ENCODE peak calls at places on chromosomes 2 and 18, in five cellular contexts. One of them, this sample, is unnamed.

GRCh38 chr2:17857016-17857415 is 21.5 kb upstream of the KCNS3 start:
- DNase-seq in A549: peak; percentile 14
- DNase-seq in GM23248: peak; percentile 64
- DNase-seq in fibroblast of lung: peak; percentile 41
- DNase-seq in PC-9: peak; percentile 65
- DNase-seq in this sample: no peak

GRCh38 chr18:79385326-79385725 is 10.4 kb upstream of the NFATC1 start:
- DNase-seq in A549: no peak
- DNase-seq in GM23248: no peak
- DNase-seq in fibroblast of lung: no peak
- DNase-seq in PC-9: no peak
- DNase-seq in this sample: peak; percentile 53

GRCh38 chr2:94986392-94986963 is 39.0 kb upstream of the MAL start:
- DNase-seq in A549: peak; percentile 71
- DNase-seq in GM23248: peak; percentile 77
- DNase-seq in fibroblast of lung: peak; percentile 56
- DNase-seq in PC-9: peak; percentile 65
- DNase-seq in this sample: peak; percentile 92

GRCh38 chr2:44549856-44550255 is 188.1 kb downstream of the CAMKMT start:
- DNase-seq in A549: no peak
- DNase-seq in GM23248: peak; percentile 58
- DNase-seq in fibroblast of lung: peak; percentile 78
- DNase-seq in PC-9: no peak
- DNase-seq in this sample: no peak

GRCh38 chr2:241443486-241444223 is 64.7 kb downstream of the STK25 start:
- DNase-seq in A549: no peak
- DNase-seq in GM23248: peak; percentile 26
- DNase-seq in fibroblast of lung: peak; percentile 86
- DNase-seq in PC-9: no peak
- DNase-seq in this sample: no peak

GRCh38 chr18:23718731-23719130 is 29.5 kb downstream of the LAMA3 start:
- DNase-seq in A549: no peak
- DNase-seq in GM23248: no peak
- DNase-seq in fibroblast of lung: no peak
- DNase-seq in PC-9: no peak
- DNase-seq in this sample: no peak

GRCh38 chr18:48460929-48461583 is 51.9 kb upstream of the ZBTB7C start:
- DNase-seq in A549: peak; percentile 29
- DNase-seq in GM23248: no peak
- DNase-seq in fibroblast of lung: peak; percentile 65
- DNase-seq in PC-9: peak; percentile 79
- DNase-seq in this sample: no peak

GRCh38 chr2:52880872-52881271 is 886.7 kb upstream of the CHAC2 start:
- DNase-seq in A549: no peak
- DNase-seq in GM23248: no peak
- DNase-seq in fibroblast of lung: peak; percentile 29
- DNase-seq in PC-9: no peak
- DNase-seq in this sample: no peak

GRCh38 chr2:62660582-62661262 is 44.8 kb upstream of the EHBP1 start:
- DNase-seq in A549: no peak
- DNase-seq in GM23248: peak; percentile 88
- DNase-seq in fibroblast of lung: peak; percentile 96
- DNase-seq in PC-9: peak; percentile 97
- DNase-seq in this sample: peak; percentile 41

GRCh38 chr2:40725040-40725439 is 273.1 kb upstream of the SLC8A1 start:
- DNase-seq in A549: no peak
- DNase-seq in GM23248: no peak
- DNase-seq in fibroblast of lung: no peak
- DNase-seq in PC-9: no peak
- DNase-seq in this sample: no peak

GRCh38 chr18:23340661-23341060 is 112.4 kb upstream of the RIOK3 start:
- DNase-seq in A549: no peak
- DNase-seq in GM23248: no peak
- DNase-seq in fibroblast of lung: no peak
- DNase-seq in PC-9: no peak
- DNase-seq in this sample: no peak

GRCh38 chr2:179562330-179562885 is 297.8 kb upstream of the SESTD1 start:
- DNase-seq in A549: no peak
- DNase-seq in GM23248: no peak
- DNase-seq in fibroblast of lung: no peak
- DNase-seq in PC-9: no peak
- DNase-seq in this sample: no peak

GRCh38 chr18:5720132-5720531 is 175.2 kb downstream of the TMEM200C start:
- DNase-seq in A549: no peak
- DNase-seq in GM23248: no peak
- DNase-seq in fibroblast of lung: no peak
- DNase-seq in PC-9: no peak
- DNase-seq in this sample: no peak

GRCh38 chr2:14951569-14952285 is 319.2 kb downstream of the LRATD1 start:
- DNase-seq in A549: no peak
- DNase-seq in GM23248: no peak
- DNase-seq in fibroblast of lung: no peak
- DNase-seq in PC-9: no peak
- DNase-seq in this sample: no peak

GRCh38 chr2:7118606-7119503 is 201.6 kb downstream of the RNF144A start:
- DNase-seq in A549: peak; percentile 25
- DNase-seq in GM23248: peak; percentile 73
- DNase-seq in fibroblast of lung: peak; percentile 26
- DNase-seq in PC-9: no peak
- DNase-seq in this sample: no peak

GRCh38 chr2:168633200-168633599 is 169.2 kb upstream of the NOSTRIN start:
- DNase-seq in A549: no peak
- DNase-seq in GM23248: no peak
- DNase-seq in fibroblast of lung: no peak
- DNase-seq in PC-9: no peak
- DNase-seq in this sample: peak; percentile 64

GRCh38 chr2:239391286-239392071 is 9.3 kb downstream of the HDAC4 start:
- DNase-seq in A549: no peak
- DNase-seq in GM23248: no peak
- DNase-seq in fibroblast of lung: no peak
- DNase-seq in PC-9: no peak
- DNase-seq in this sample: peak; percentile 54

GRCh38 chr18:55328301-55328700 is 259.7 kb downstream of the TCF4 start:
- DNase-seq in A549: no peak
- DNase-seq in GM23248: peak; percentile 56
- DNase-seq in fibroblast of lung: peak; percentile 83
- DNase-seq in PC-9: no peak
- DNase-seq in this sample: peak; percentile 82

GRCh38 chr2:29627366-29627765 is 294.0 kb downstream of the ALK start:
- DNase-seq in A549: peak; percentile 6
- DNase-seq in GM23248: peak; percentile 72
- DNase-seq in fibroblast of lung: peak; percentile 91
- DNase-seq in PC-9: no peak
- DNase-seq in this sample: no peak

GRCh38 chr18:78526923-78527775 is 452.5 kb upstream of the SALL3 start:
- DNase-seq in A549: no peak
- DNase-seq in GM23248: no peak
- DNase-seq in fibroblast of lung: no peak
- DNase-seq in PC-9: no peak
- DNase-seq in this sample: peak; percentile 54

GRCh38 chr2:218075975-218076811 is 7.1 kb downstream of the RUFY4 start:
- DNase-seq in A549: no peak
- DNase-seq in GM23248: no peak
- DNase-seq in fibroblast of lung: no peak
- DNase-seq in PC-9: no peak
- DNase-seq in this sample: no peak

GRCh38 chr2:69013837-69014796 is 1.1 kb downstream of the ANTXR1 start:
- DNase-seq in A549: peak; percentile 67
- DNase-seq in GM23248: peak; percentile 75
- DNase-seq in fibroblast of lung: peak; percentile 57
- DNase-seq in PC-9: no peak
- DNase-seq in this sample: peak; percentile 74

GRCh38 chr18:7946724-7947377 is 379.7 kb downstream of the PTPRM start:
- DNase-seq in A549: peak; percentile 79
- DNase-seq in GM23248: peak; percentile 75
- DNase-seq in fibroblast of lung: peak; percentile 79
- DNase-seq in PC-9: peak; percentile 65
- DNase-seq in this sample: peak; percentile 82

GRCh38 chr2:28490558-28490957 is 5.3 kb upstream of the PLB1 start:
- DNase-seq in A549: no peak
- DNase-seq in GM23248: no peak
- DNase-seq in fibroblast of lung: no peak
- DNase-seq in PC-9: no peak
- DNase-seq in this sample: no peak

GRCh38 chr2:44016282-44016681 is 20.5 kb upstream of the LRPPRC start:
- DNase-seq in A549: peak; percentile 46
- DNase-seq in GM23248: peak; percentile 49
- DNase-seq in fibroblast of lung: peak; percentile 47
- DNase-seq in PC-9: no peak
- DNase-seq in this sample: no peak

GRCh38 chr2:158953926-158954763 is 14.3 kb upstream of the TANC1 start:
- DNase-seq in A549: peak; percentile 87
- DNase-seq in GM23248: peak; percentile 84
- DNase-seq in fibroblast of lung: peak; percentile 93
- DNase-seq in PC-9: peak; percentile 50
- DNase-seq in this sample: peak; percentile 89

GRCh38 chr18:57803119-57803969 is at the start of gene ATP8B1:
- DNase-seq in A549: peak; percentile 66
- DNase-seq in GM23248: peak; percentile 81
- DNase-seq in fibroblast of lung: peak; percentile 79
- DNase-seq in PC-9: peak; percentile 89
- DNase-seq in this sample: peak; percentile 98

GRCh38 chr2:54468643-54469042 is 12.5 kb downstream of the SPTBN1 start:
- DNase-seq in A549: no peak
- DNase-seq in GM23248: peak; percentile 85
- DNase-seq in fibroblast of lung: no peak
- DNase-seq in PC-9: no peak
- DNase-seq in this sample: no peak

GRCh38 chr2:54471221-54471711 is 15.1 kb downstream of the SPTBN1 start:
- DNase-seq in A549: peak; percentile 82
- DNase-seq in GM23248: peak; percentile 45
- DNase-seq in fibroblast of lung: peak; percentile 90
- DNase-seq in PC-9: peak; percentile 42
- DNase-seq in this sample: no peak

GRCh38 chr2:54469484-54470053 is 13.4 kb downstream of the SPTBN1 start:
- DNase-seq in A549: no peak
- DNase-seq in GM23248: no peak
- DNase-seq in fibroblast of lung: no peak
- DNase-seq in PC-9: no peak
- DNase-seq in this sample: no peak

GRCh38 chr2:54473876-54474275 is 17.7 kb downstream of the SPTBN1 start:
- DNase-seq in A549: no peak
- DNase-seq in GM23248: no peak
- DNase-seq in fibroblast of lung: peak; percentile 44
- DNase-seq in PC-9: no peak
- DNase-seq in this sample: no peak

GRCh38 chr2:54470241-54470938 is 14.3 kb downstream of the SPTBN1 start:
- DNase-seq in A549: no peak
- DNase-seq in GM23248: peak; percentile 60
- DNase-seq in fibroblast of lung: peak; percentile 87
- DNase-seq in PC-9: no peak
- DNase-seq in this sample: no peak
- H3K4me2 ChIP-seq in A549: peak overlapping the region; percentile 47
- H3K4me2 ChIP-seq in GM23248: peak overlapping the region; percentile 53
- H3K4me2 ChIP-seq in fibroblast of lung: peak overlapping the region; percentile 45
- H3K4me2 ChIP-seq in PC-9: no peak overlapping the region
- H3K4me2 ChIP-seq in this sample: no peak overlapping the region

GRCh38 chr2:197920581-197921213 is 116.3 kb downstream of the PLCL1 start:
- DNase-seq in A549: no peak
- DNase-seq in GM23248: no peak
- DNase-seq in fibroblast of lung: no peak
- DNase-seq in PC-9: no peak
- DNase-seq in this sample: no peak

GRCh38 chr2:197915548-197916265 is 111.3 kb downstream of the PLCL1 start:
- DNase-seq in A549: no peak
- DNase-seq in GM23248: peak; percentile 82
- DNase-seq in fibroblast of lung: peak; percentile 84
- DNase-seq in PC-9: no peak
- DNase-seq in this sample: no peak

GRCh38 chr2:197914778-197915177 is 110.4 kb downstream of the PLCL1 start:
- DNase-seq in A549: no peak
- DNase-seq in GM23248: no peak
- DNase-seq in fibroblast of lung: peak; percentile 32
- DNase-seq in PC-9: no peak
- DNase-seq in this sample: no peak

GRCh38 chr2:197920088-197920487 is 115.7 kb downstream of the PLCL1 start:
- DNase-seq in A549: no peak
- DNase-seq in GM23248: no peak
- DNase-seq in fibroblast of lung: no peak
- DNase-seq in PC-9: no peak
- DNase-seq in this sample: no peak

DNA sequence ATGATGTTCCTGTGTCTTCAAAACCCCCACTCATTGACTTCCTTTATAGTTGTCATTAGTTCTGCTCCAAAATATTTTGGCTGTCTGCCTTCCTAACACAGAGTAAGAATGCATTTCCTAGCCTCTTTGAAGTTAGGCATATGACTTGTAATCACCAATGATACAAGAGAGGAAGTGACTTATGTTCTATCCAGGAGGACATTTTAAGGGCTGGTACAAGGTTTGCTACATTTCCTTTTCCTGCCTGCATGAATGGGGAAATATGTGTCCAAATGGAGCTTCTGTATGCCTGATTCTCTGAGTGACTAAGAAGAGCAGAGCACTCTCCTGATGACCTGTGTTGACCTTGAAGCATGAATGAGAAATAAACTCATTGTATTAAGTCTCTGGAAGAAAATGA is 115.1 kb downstream of the PLCL1 start:
- DNase-seq in A549: no peak
- DNase-seq in GM23248: no peak
- DNase-seq in fibroblast of lung: no peak
- DNase-seq in PC-9: no peak
- DNase-seq in this sample: no peak
- H3K4me1 ChIP-seq in A549: no peaks in the 10 kb centered on the region
- H3K4me1 ChIP-seq in GM23248: peaks cover 18% of the 10 kb centered on the region
- H3K4me1 ChIP-seq in fibroblast of lung: no peaks in the 10 kb centered on the region
- H3K4me1 ChIP-seq in PC-9: no peaks in the 10 kb centered on the region
- H3K4me1 ChIP-seq in this sample: peaks cover 8% of the 10 kb centered on the region

GRCh38 chr18:46414863-46415262 is 242.2 kb downstream of the LOXHD1 start:
- DNase-seq in A549: no peak
- DNase-seq in GM23248: no peak
- DNase-seq in fibroblast of lung: no peak
- DNase-seq in PC-9: no peak
- DNase-seq in this sample: no peak
- H3K4me2 ChIP-seq in A549: no peak overlapping the region
- H3K4me2 ChIP-seq in GM23248: no peak overlapping the region
- H3K4me2 ChIP-seq in fibroblast of lung: no peak overlapping the region
- H3K4me2 ChIP-seq in PC-9: no peak overlapping the region
- H3K4me2 ChIP-seq in this sample: no peak overlapping the region

GRCh38 chr18:44791520-44791919 is 110.8 kb downstream of the SETBP1 start:
- DNase-seq in A549: no peak
- DNase-seq in GM23248: no peak
- DNase-seq in fibroblast of lung: peak; percentile 45
- DNase-seq in PC-9: no peak
- DNase-seq in this sample: no peak

GRCh38 chr18:44793186-44793585 is 112.5 kb downstream of the SETBP1 start:
- DNase-seq in A549: no peak
- DNase-seq in GM23248: no peak
- DNase-seq in fibroblast of lung: no peak
- DNase-seq in PC-9: no peak
- DNase-seq in this sample: no peak

GRCh38 chr18:44795241-44795640 is 114.6 kb downstream of the SETBP1 start:
- DNase-seq in A549: no peak
- DNase-seq in GM23248: no peak
- DNase-seq in fibroblast of lung: no peak
- DNase-seq in PC-9: no peak
- DNase-seq in this sample: no peak

GRCh38 chr18:44792456-44793080 is 111.9 kb downstream of the SETBP1 start:
- DNase-seq in A549: no peak
- DNase-seq in GM23248: peak; percentile 50
- DNase-seq in fibroblast of lung: peak; percentile 72
- DNase-seq in PC-9: no peak
- DNase-seq in this sample: no peak

GRCh38 chr18:44793685-44794084 is 113.0 kb downstream of the SETBP1 start:
- DNase-seq in A549: no peak
- DNase-seq in GM23248: no peak
- DNase-seq in fibroblast of lung: no peak
- DNase-seq in PC-9: no peak
- DNase-seq in this sample: no peak
- H3K4me1 ChIP-seq in A549: no peaks in the 10 kb centered on the region
- H3K4me1 ChIP-seq in GM23248: peaks cover 21% of the 10 kb centered on the region
- H3K4me1 ChIP-seq in fibroblast of lung: peaks cover 2% of the 10 kb centered on the region
- H3K4me1 ChIP-seq in PC-9: peaks cover 16% of the 10 kb centered on the region
- H3K4me1 ChIP-seq in this sample: no peaks in the 10 kb centered on the region